ENCODE peak calls at places on chromosomes 6 and 20, in seven cellular contexts. L is ovary, P is breast epithelium, C is tibial nerve, O is esophagus muscularis mucosa, S is uterus, F is HepG2. E is an unnamed sample.

GRCh38 chr6:5730586-5731263 is 276.0 kb downstream of the NRN1 start:
- DNase-seq in L (no peak), P (no peak), C (no peak), O (no peak), S (peak; percentile 31), F (no peak), E (no peak)

GRCh38 chr20:44610313-44610965 is 28.1 kb downstream of the PKIG start:
- DNase-seq in L (no peak), P (no peak), C (no peak), O (no peak), S (no peak), F (no peak), E (no peak)

GRCh38 chr6:160167547-160168391 is 46.2 kb downstream of the SLC22A1 start:
- DNase-seq in L (no peak), P (no peak), C (no peak), O (no peak), S (no peak), F (no peak), E (no peak)

GRCh38 chr6:52283111-52283510 is 1.4 kb downstream of the MCM3 start:
- DNase-seq in L (no peak), P (no peak), C (no peak), O (no peak), S (no peak), F (no peak), E (no peak)

GRCh38 chr6:118284736-118285360 is 263.2 kb upstream of the PLN start:
- DNase-seq in L (no peak), P (no peak), C (no peak), O (no peak), S (no peak), F (no peak), E (no peak)

GRCh38 chr6:121664199-121664598 is 228.8 kb downstream of the GJA1 start:
- DNase-seq in L (no peak), P (no peak), C (no peak), O (no peak), S (no peak), F (no peak), E (no peak)

GRCh38 chr20:5168582-5169396 is 42.0 kb downstream of the CDS2 start:
- DNase-seq in L (no peak), P (no peak), C (no peak), O (no peak), S (no peak), F (no peak), E (no peak)

GRCh38 chr20:60764328-60764727 is 487.7 kb upstream of the CDH4 start:
- DNase-seq in L (no peak), P (no peak), C (no peak), O (peak; percentile 42), S (no peak), F (no peak), E (no peak)

GRCh38 chr6:137008204-137008603 is 36.6 kb downstream of the IL20RA start:
- DNase-seq in L (no peak), P (no peak), C (no peak), O (no peak), S (no peak), F (no peak), E (no peak)

GRCh38 chr6:63663147-63663877 is 27.7 kb downstream of the PHF3 start:
- DNase-seq in L (no peak), P (no peak), C (no peak), O (no peak), S (no peak), F (no peak), E (no peak)

GRCh38 chr20:22449115-22449973 is 135.0 kb downstream of the FOXA2 start:
- DNase-seq in L (no peak), P (no peak), C (no peak), O (no peak), S (no peak), F (no peak), E (no peak)

GRCh38 chr6:83518946-83519489 is 6.7 kb downstream of the PRSS35 start:
- DNase-seq in L (no peak), P (no peak), C (no peak), O (no peak), S (no peak), F (no peak), E (no peak)

GRCh38 chr6:7919871-7920270 is 9.3 kb upstream of the TXNDC5 start:
- DNase-seq in L (peak; percentile 51), P (no peak), C (no peak), O (no peak), S (peak; percentile 59), F (peak; percentile 36), E (no peak)

GRCh38 chr6:34301408-34301807 is 52.6 kb upstream of the SMIM29 start:
- DNase-seq in L (no peak), P (no peak), C (no peak), O (no peak), S (peak; percentile 63), F (no peak), E (no peak)

GRCh38 chr6:34300332-34300751 is 51.5 kb upstream of the SMIM29 start:
- DNase-seq in L (no peak), P (no peak), C (no peak), O (no peak), S (no peak), F (no peak), E (no peak)

GRCh38 chr6:34305497-34305896 is 56.7 kb upstream of the SMIM29 start:
- DNase-seq in L (no peak), P (no peak), C (no peak), O (no peak), S (no peak), F (no peak), E (no peak)

GRCh38 chr6:34304164-34304563 is 55.4 kb upstream of the SMIM29 start:
- DNase-seq in L (no peak), P (no peak), C (no peak), O (no peak), S (no peak), F (no peak), E (no peak)

GRCh38 chr6:34302929-34303328 is 54.1 kb upstream of the SMIM29 start:
- DNase-seq in L (no peak), P (no peak), C (no peak), O (no peak), S (no peak), F (no peak), E (no peak)
- H3K4me1 ChIP-seq in L (peaks cover 9% of the 10 kb centered on the region), P (peaks cover 13% of the 10 kb centered on the region), C (no peaks in the 10 kb centered on the region), O (peaks cover 45% of the 10 kb centered on the region), S (no peaks in the 10 kb centered on the region), F (peaks cover 27% of the 10 kb centered on the region), E (peaks cover 8% of the 10 kb centered on the region)

GRCh38 chr6:157139054-157139708 is 184.1 kb downstream of the TMEM242 start:
- DNase-seq in L (no peak), P (no peak), C (no peak), O (no peak), S (no peak), F (peak; percentile 14), E (no peak)
- TF ChIP-seq CTCF in L (no peak), P (no peak), C (no peak), O (peak; percentile 15), S (no peak), F (peak; percentile 75), E (no peak)

DNA sequence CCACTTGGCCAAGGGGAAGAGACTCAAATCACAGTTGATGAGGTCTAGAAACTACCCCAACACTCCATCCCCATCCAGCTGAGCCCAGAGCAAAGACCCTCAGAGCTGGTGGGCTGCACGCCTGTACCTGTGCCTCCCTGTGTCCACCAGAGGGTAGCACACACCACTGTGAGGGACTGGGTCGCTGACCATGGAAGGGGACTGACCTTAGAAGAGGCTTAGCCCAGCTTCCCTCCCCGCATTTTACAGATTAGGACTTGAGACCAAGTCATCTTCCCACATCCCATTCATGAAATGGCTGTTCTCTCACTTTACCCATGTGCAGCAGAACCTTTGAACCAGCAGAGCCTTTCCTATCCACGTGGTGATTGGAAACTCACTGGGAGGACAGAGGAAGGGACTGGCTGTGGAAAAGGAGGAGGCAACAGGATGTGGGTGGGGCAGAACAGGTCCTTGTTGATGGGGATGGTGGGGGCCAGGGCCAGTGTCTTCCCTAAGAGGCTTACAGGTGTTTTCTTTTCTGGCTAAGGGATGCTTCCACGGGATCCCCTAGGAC is 44.3 kb downstream of the CPXM1 start:
- DNase-seq in L (peak; percentile 55), P (no peak), C (no peak), O (no peak), S (no peak), F (peak; percentile 64), E (no peak)
- TF ChIP-seq POLR2A in L (no peak), P (no peak), C (no peak), O (no peak), S (no peak), F (no peak), E (no peak)

DNA sequence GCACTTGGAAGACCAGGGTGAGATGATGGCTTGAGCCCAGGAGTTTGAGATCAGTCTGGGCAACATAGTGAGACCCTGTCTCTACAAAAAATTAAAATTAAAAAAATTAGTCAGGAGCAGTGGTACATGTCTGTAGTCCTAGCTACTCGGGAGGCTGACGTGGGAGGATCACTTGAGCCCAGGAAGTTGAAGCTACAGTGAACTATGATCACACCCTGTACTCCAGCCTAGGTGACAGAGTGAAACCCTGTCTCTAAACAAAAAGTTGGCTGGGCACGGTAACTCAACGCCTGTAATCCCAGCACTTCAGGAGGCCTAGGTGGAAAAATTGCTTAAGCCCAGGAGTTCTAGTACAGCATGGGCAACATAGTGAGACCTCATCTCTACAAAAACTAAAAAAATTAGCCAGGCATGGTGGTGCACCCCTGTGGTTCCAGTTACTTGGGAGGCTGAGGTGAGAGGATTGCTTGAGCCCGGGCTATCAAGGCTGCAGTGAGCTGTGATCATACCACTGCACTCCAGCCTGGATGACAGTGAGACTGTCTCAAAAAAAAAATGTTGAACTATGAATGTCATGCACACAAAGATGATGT is 60.8 kb upstream of the MYL9 start:
- DNase-seq in L (no peak), P (no peak), C (no peak), O (no peak), S (no peak), F (no peak), E (no peak)
- H3K4me1 ChIP-seq in L (peaks cover 15% of the 10 kb centered on the region), P (peaks cover 22% of the 10 kb centered on the region), C (no peaks in the 10 kb centered on the region), O (peaks cover 84% of the 10 kb centered on the region), S (peaks cover 12% of the 10 kb centered on the region), F (peaks cover 48% of the 10 kb centered on the region), E (peaks cover 5% of the 10 kb centered on the region)

GRCh38 chr6:109093732-109094131 is 914 bp downstream of the SESN1 start:
- DNase-seq in L (no peak), P (no peak), C (no peak), O (no peak), S (no peak), F (no peak), E (no peak)

GRCh38 chr6:109096198-109096597 is 891 bp downstream of the CEP57L1 start:
- DNase-seq in L (no peak), P (no peak), C (no peak), O (no peak), S (no peak), F (no peak), E (no peak)

GRCh38 chr6:109094351-109095035 is at the start of gene SESN1:
- DNase-seq in L (peak; percentile 93), P (peak; percentile 91), C (peak; percentile 87), O (peak; percentile 96), S (peak; percentile 99), F (peak; percentile 76), E (peak; percentile 98)

GRCh38 chr6:109095821-109096084 is 446 bp downstream of the CEP57L1 start:
- DNase-seq in L (no peak), P (no peak), C (no peak), O (no peak), S (no peak), F (peak; percentile 20), E (no peak)

GRCh38 chr6:109095036-109095820 is at the start of gene CEP57L1:
- DNase-seq in L (peak; percentile 98), P (peak; percentile 93), C (peak; percentile 92), O (peak; percentile 98), S (peak; percentile 93), F (peak; percentile 93), E (peak; percentile 98)
- TF ChIP-seq CTCF in L (no peak), P (peak; percentile 20), C (no peak), O (no peak), S (no peak), F (no peak), E (peak; percentile 30)

E was measured in Peyer's patch.